ENCODE peak calls at places on chromosomes 1 and 21, in seven cellular contexts. H is foreskin keratinocyte, P is psoas muscle, G is mesothelial cell of epicardium, N is endothelial cell, U is tibial nerve, L is Peyer's patch. Y is an unnamed sample.
A peak's percentile ranks its signal among the peaks of the same experiment; 100 is the strongest.

GRCh38 chr1:33080885-33081553 is at the start of gene AZIN2:
- DNase-seq in H (peak; percentile 68), P (peak; percentile 98), N (peak; percentile 97), U (peak; percentile 96), L (peak; percentile 97), G (peak; percentile 98), Y (peak; percentile 98)

GRCh38 chr1:84479998-84480397 is 932 bp downstream of the RPF1 start:
- DNase-seq in H (no peak), P (no peak), G (no peak), N (no peak), L (no peak), U (no peak), Y (no peak)

GRCh38 chr1:220750126-220750525 is 2.0 kb downstream of the MTARC2 start:
- DNase-seq in G (no peak), U (no peak), N (no peak), L (no peak), P (no peak), H (no peak), Y (no peak)

GRCh38 chr21:45994738-45995685 is 13.4 kb downstream of the COL6A1 start:
- DNase-seq in P (peak; percentile 32), U (no peak), L (peak; percentile 19), H (no peak), G (peak; percentile 17), N (peak; percentile 2), Y (peak; percentile 86)

GRCh38 chr1:197868751-197869501 is 33.5 kb upstream of the C1orf53 start:
- DNase-seq in U (peak; percentile 28), L (no peak), P (no peak), H (peak; percentile 29), N (peak; percentile 29), G (no peak), Y (no peak)

GRCh38 chr21:32306021-32306780 is 7.5 kb downstream of the MRAP start:
- DNase-seq in L (no peak), U (no peak), H (no peak), G (no peak), N (peak; percentile 89), P (no peak), Y (no peak)

GRCh38 chr21:14273736-14274538 is 58.0 kb downstream of the RBM11 start:
- DNase-seq in U (no peak), L (peak; percentile 95), G (no peak), P (peak; percentile 70), H (no peak), N (peak; percentile 46), Y (peak; percentile 90)

GRCh38 chr1:38589036-38589435 is 270.5 kb downstream of the RRAGC start:
- DNase-seq in N (no peak), G (no peak), H (peak; percentile 5), U (no peak), L (no peak), P (peak; percentile 64), Y (no peak)

GRCh38 chr1:52634111-52634510 is 1.1 kb downstream of the SHISAL2A start:
- DNase-seq in L (no peak), N (no peak), P (no peak), U (no peak), H (no peak), G (no peak), Y (no peak)

GRCh38 chr1:7386226-7387052 is 384.7 kb upstream of the VAMP3 start:
- DNase-seq in P (no peak), L (no peak), G (no peak), U (no peak), N (no peak), H (no peak), Y (peak; percentile 75)

GRCh38 chr1:81670286-81670685 is 130.4 kb upstream of the ADGRL2 start:
- DNase-seq in G (peak; percentile 35), N (no peak), P (no peak), L (no peak), H (peak; percentile 35), U (peak; percentile 41), Y (no peak)

GRCh38 chr1:191558389-191558788 is 599.9 kb upstream of the RGS18 start:
- DNase-seq in G (no peak), P (no peak), H (no peak), U (no peak), N (no peak), L (no peak), Y (no peak)

GRCh38 chr1:229596961-229597699 is 28.8 kb downstream of the TAF5L start:
- DNase-seq in G (no peak), P (peak; percentile 76), U (peak; percentile 21), H (no peak), N (no peak), L (no peak), Y (no peak)

GRCh38 chr1:41915786-41916571 is 2.7 kb downstream of the HIVEP3 start:
- DNase-seq in L (no peak), P (no peak), U (no peak), H (no peak), N (no peak), G (no peak), Y (no peak)

GRCh38 chr1:206875752-206876380 is 10.4 kb downstream of the IL20 start:
- DNase-seq in N (no peak), P (no peak), H (no peak), U (no peak), L (no peak), G (no peak), Y (no peak)

GRCh38 chr1:206880310-206880709 is 14.9 kb downstream of the IL20 start:
- DNase-seq in L (no peak), P (no peak), N (no peak), U (no peak), H (no peak), G (no peak), Y (no peak)

GRCh38 chr1:206882555-206882954 is 14.7 kb upstream of the IL24 start:
- DNase-seq in L (no peak), G (no peak), U (no peak), H (no peak), P (no peak), N (no peak), Y (no peak)

GRCh38 chr1:206883160-206883559 is 14.1 kb upstream of the IL24 start:
- DNase-seq in U (no peak), L (no peak), P (no peak), N (no peak), G (no peak), H (no peak), Y (no peak)

DNA sequence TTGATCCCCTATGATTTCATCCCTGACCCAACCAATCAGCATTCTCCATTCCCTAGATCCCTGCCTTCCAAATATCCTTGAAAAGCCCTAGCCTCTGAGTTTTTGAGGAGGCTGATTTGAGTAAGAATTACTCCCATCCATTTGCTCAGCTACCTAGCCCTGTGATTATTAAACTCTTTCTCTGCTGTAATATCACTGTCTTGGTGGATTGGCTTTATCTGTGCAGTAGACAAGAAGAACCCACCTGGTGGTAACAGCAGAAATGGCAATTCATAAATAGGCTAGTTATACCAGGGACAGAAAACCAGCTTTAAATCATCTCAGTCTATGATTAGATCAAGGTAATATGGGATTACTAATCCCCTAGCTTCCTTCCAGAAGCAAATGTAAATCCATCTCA is 13.0 kb downstream of the IL20 start:
- DNase-seq in L (no peak), U (no peak), G (no peak), P (no peak), H (no peak), N (no peak), Y (no peak)
- TF ChIP-seq CTCF in L (no peak), U (no peak), G (no peak), P (no peak), H (peak; percentile 56), N (peak; percentile 29), Y (peak; percentile 7)

DNA sequence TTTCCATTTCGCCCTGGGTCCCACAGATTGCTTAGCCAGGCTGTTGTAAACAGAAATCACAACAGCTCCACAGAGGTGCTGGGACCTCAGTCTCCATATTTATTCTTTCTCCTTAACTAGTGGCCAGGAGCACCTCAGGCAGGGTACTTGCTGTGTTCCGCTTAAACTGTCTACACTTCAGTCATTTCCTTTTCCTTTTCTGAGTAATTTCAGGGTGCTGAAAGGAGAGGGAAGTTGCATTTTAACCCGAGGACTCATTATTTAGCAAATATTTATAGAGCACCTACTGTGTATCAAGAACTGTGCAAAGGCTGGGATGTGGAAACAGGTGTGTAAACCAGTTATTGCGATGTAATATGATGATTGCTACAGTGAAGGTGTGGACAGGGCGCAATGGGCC is 41.9 kb downstream of the ACP6 start:
- DNase-seq in H (no peak), U (no peak), G (no peak), L (no peak), N (no peak), P (no peak), Y (no peak)
- TF ChIP-seq CTCF in H (no peak), U (no peak), G (no peak), L (no peak), N (no peak), P (no peak), Y (no peak)

DNA sequence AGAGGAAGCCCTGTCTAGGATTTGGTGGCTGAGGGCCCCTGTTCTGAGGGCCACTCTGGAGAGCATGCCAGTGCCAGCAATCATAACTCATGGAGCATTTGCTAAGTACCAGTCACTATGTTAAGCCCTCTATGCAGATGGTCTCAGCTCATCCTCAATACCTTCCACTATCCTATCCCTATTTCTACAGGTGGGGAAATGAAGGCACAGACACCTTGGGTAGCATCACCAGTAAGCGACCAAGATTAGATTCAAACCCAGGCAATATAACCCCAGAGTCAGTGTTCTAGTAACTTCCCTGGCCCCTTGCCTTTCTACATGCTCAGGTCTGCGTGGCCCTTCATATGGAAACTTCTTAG is 7.9 kb upstream of the NBPF1 start:
- DNase-seq in L (no peak), H (no peak), N (no peak), G (no peak), P (no peak), U (no peak), Y (no peak)
- TF ChIP-seq CTCF in L (no peak), H (no peak), N (peak; percentile 77), G (peak; percentile 58), P (no peak), U (peak; percentile 25), Y (peak; percentile 73)

GRCh38 chr1:206809504-206810084 is 37.3 kb upstream of the IL10 start:
- DNase-seq in H (no peak), L (no peak), G (no peak), U (no peak), P (no peak), N (peak; percentile 13), Y (no peak)
- TF ChIP-seq CTCF in H (peak; percentile 82), L (peak; percentile 44), G (no peak), U (no peak), P (peak; percentile 15), N (no peak), Y (peak; percentile 76)